ENCODE peak calls at places on chromosome 7, in five cellular contexts. One of them, this sample, is unnamed.

GRCh38 chr7:4610768-4611467 is 71.2 kb upstream of the FOXK1 start:
- DNase-seq in stimulated activated CD8-positive, alpha-beta memory T cell treated with anti-CD3 and anti-CD28 coated beads, Interleukin-4, amount 100 ng/mL, for 1 hour: peak; percentile 26
- DNase-seq in anterior cingulate cortex: no peak
- DNase-seq in endothelial cell: peak; percentile 60
- DNase-seq in NCI-H1930: peak; percentile 18
- DNase-seq in this sample: peak; percentile 20

GRCh38 chr7:141366098-141366621 is 185.1 kb upstream of the AGK start:
- DNase-seq in stimulated activated CD8-positive, alpha-beta memory T cell treated with anti-CD3 and anti-CD28 coated beads, Interleukin-4, amount 100 ng/mL, for 1 hour: no peak
- DNase-seq in anterior cingulate cortex: no peak
- DNase-seq in endothelial cell: no peak
- DNase-seq in NCI-H1930: no peak
- DNase-seq in this sample: no peak

GRCh38 chr7:66558201-66558641 is 70.5 kb upstream of the KCTD7 start:
- DNase-seq in stimulated activated CD8-positive, alpha-beta memory T cell treated with anti-CD3 and anti-CD28 coated beads, Interleukin-4, amount 100 ng/mL, for 1 hour: no peak
- DNase-seq in anterior cingulate cortex: no peak
- DNase-seq in endothelial cell: no peak
- DNase-seq in NCI-H1930: no peak
- DNase-seq in this sample: no peak

GRCh38 chr7:152759655-152760383 is at the start of gene ACTR3B:
- DNase-seq in stimulated activated CD8-positive, alpha-beta memory T cell treated with anti-CD3 and anti-CD28 coated beads, Interleukin-4, amount 100 ng/mL, for 1 hour: peak; percentile 84
- DNase-seq in anterior cingulate cortex: peak; percentile 86
- DNase-seq in endothelial cell: peak; percentile 89
- DNase-seq in NCI-H1930: peak; percentile 79
- DNase-seq in this sample: peak; percentile 93

GRCh38 chr7:17690030-17690429 is 250.3 kb downstream of the SNX13 start:
- DNase-seq in stimulated activated CD8-positive, alpha-beta memory T cell treated with anti-CD3 and anti-CD28 coated beads, Interleukin-4, amount 100 ng/mL, for 1 hour: no peak
- DNase-seq in anterior cingulate cortex: no peak
- DNase-seq in endothelial cell: no peak
- DNase-seq in NCI-H1930: no peak
- DNase-seq in this sample: no peak

GRCh38 chr7:44379366-44380178 is 54.2 kb upstream of the CAMK2B start:
- DNase-seq in stimulated activated CD8-positive, alpha-beta memory T cell treated with anti-CD3 and anti-CD28 coated beads, Interleukin-4, amount 100 ng/mL, for 1 hour: no peak
- DNase-seq in anterior cingulate cortex: no peak
- DNase-seq in endothelial cell: no peak
- DNase-seq in NCI-H1930: no peak
- DNase-seq in this sample: no peak

GRCh38 chr7:909358-910329 is 33.3 kb downstream of the GET4 start:
- DNase-seq in stimulated activated CD8-positive, alpha-beta memory T cell treated with anti-CD3 and anti-CD28 coated beads, Interleukin-4, amount 100 ng/mL, for 1 hour: no peak
- DNase-seq in anterior cingulate cortex: peak; percentile 34
- DNase-seq in endothelial cell: no peak
- DNase-seq in NCI-H1930: no peak
- DNase-seq in this sample: no peak

GRCh38 chr7:152674860-152675760 is 831 bp downstream of the XRCC2 start:
- DNase-seq in stimulated activated CD8-positive, alpha-beta memory T cell treated with anti-CD3 and anti-CD28 coated beads, Interleukin-4, amount 100 ng/mL, for 1 hour: no peak
- DNase-seq in anterior cingulate cortex: no peak
- DNase-seq in endothelial cell: no peak
- DNase-seq in NCI-H1930: peak; percentile 31
- DNase-seq in this sample: peak; percentile 96

GRCh38 chr7:132464740-132465139 is 111.5 kb downstream of the PLXNA4 start:
- DNase-seq in stimulated activated CD8-positive, alpha-beta memory T cell treated with anti-CD3 and anti-CD28 coated beads, Interleukin-4, amount 100 ng/mL, for 1 hour: no peak
- DNase-seq in anterior cingulate cortex: no peak
- DNase-seq in endothelial cell: no peak
- DNase-seq in NCI-H1930: no peak
- DNase-seq in this sample: no peak

GRCh38 chr7:74302745-74303221 is 13.6 kb downstream of the CLIP2 start:
- DNase-seq in stimulated activated CD8-positive, alpha-beta memory T cell treated with anti-CD3 and anti-CD28 coated beads, Interleukin-4, amount 100 ng/mL, for 1 hour: no peak
- DNase-seq in anterior cingulate cortex: no peak
- DNase-seq in endothelial cell: no peak
- DNase-seq in NCI-H1930: no peak
- DNase-seq in this sample: no peak

GRCh38 chr7:27194002-27194352 is 5.9 kb downstream of the HOXA13 start:
- DNase-seq in stimulated activated CD8-positive, alpha-beta memory T cell treated with anti-CD3 and anti-CD28 coated beads, Interleukin-4, amount 100 ng/mL, for 1 hour: no peak
- DNase-seq in anterior cingulate cortex: no peak
- DNase-seq in endothelial cell: no peak
- DNase-seq in NCI-H1930: no peak
- DNase-seq in this sample: no peak

GRCh38 chr7:5452937-5453540 is 29.4 kb upstream of the TNRC18 start:
- DNase-seq in stimulated activated CD8-positive, alpha-beta memory T cell treated with anti-CD3 and anti-CD28 coated beads, Interleukin-4, amount 100 ng/mL, for 1 hour: no peak
- DNase-seq in anterior cingulate cortex: no peak
- DNase-seq in endothelial cell: no peak
- DNase-seq in NCI-H1930: no peak
- DNase-seq in this sample: no peak

GRCh38 chr7:131109757-131110293 is 217.9 kb upstream of the MKLN1 start:
- DNase-seq in stimulated activated CD8-positive, alpha-beta memory T cell treated with anti-CD3 and anti-CD28 coated beads, Interleukin-4, amount 100 ng/mL, for 1 hour: peak; percentile 49
- DNase-seq in anterior cingulate cortex: peak; percentile 53
- DNase-seq in endothelial cell: peak; percentile 67
- DNase-seq in NCI-H1930: peak; percentile 38
- DNase-seq in this sample: peak; percentile 80

GRCh38 chr7:131819891-131820290 is 263.5 kb upstream of the PODXL start:
- DNase-seq in stimulated activated CD8-positive, alpha-beta memory T cell treated with anti-CD3 and anti-CD28 coated beads, Interleukin-4, amount 100 ng/mL, for 1 hour: no peak
- DNase-seq in anterior cingulate cortex: no peak
- DNase-seq in endothelial cell: no peak
- DNase-seq in NCI-H1930: no peak
- DNase-seq in this sample: no peak

GRCh38 chr7:55019329-55019690 is 493 bp downstream of the EGFR start:
- DNase-seq in stimulated activated CD8-positive, alpha-beta memory T cell treated with anti-CD3 and anti-CD28 coated beads, Interleukin-4, amount 100 ng/mL, for 1 hour: no peak
- DNase-seq in anterior cingulate cortex: no peak
- DNase-seq in endothelial cell: peak; percentile 36
- DNase-seq in NCI-H1930: no peak
- DNase-seq in this sample: no peak

GRCh38 chr7:70585071-70585470 is 546.9 kb upstream of the GALNT17 start:
- DNase-seq in stimulated activated CD8-positive, alpha-beta memory T cell treated with anti-CD3 and anti-CD28 coated beads, Interleukin-4, amount 100 ng/mL, for 1 hour: no peak
- DNase-seq in anterior cingulate cortex: no peak
- DNase-seq in endothelial cell: no peak
- DNase-seq in NCI-H1930: no peak
- DNase-seq in this sample: no peak

GRCh38 chr7:72334066-72334465 is 78.1 kb downstream of the CALN1 start:
- DNase-seq in stimulated activated CD8-positive, alpha-beta memory T cell treated with anti-CD3 and anti-CD28 coated beads, Interleukin-4, amount 100 ng/mL, for 1 hour: no peak
- DNase-seq in anterior cingulate cortex: no peak
- DNase-seq in endothelial cell: no peak
- DNase-seq in NCI-H1930: no peak
- DNase-seq in this sample: no peak

GRCh38 chr7:35787925-35788324 is 12.9 kb upstream of the SEPTIN7 start:
- DNase-seq in stimulated activated CD8-positive, alpha-beta memory T cell treated with anti-CD3 and anti-CD28 coated beads, Interleukin-4, amount 100 ng/mL, for 1 hour: no peak
- DNase-seq in anterior cingulate cortex: no peak
- DNase-seq in endothelial cell: no peak
- DNase-seq in NCI-H1930: no peak
- DNase-seq in this sample: no peak

GRCh38 chr7:39554583-39555140 is 11.5 kb upstream of the YAE1 start:
- DNase-seq in stimulated activated CD8-positive, alpha-beta memory T cell treated with anti-CD3 and anti-CD28 coated beads, Interleukin-4, amount 100 ng/mL, for 1 hour: no peak
- DNase-seq in anterior cingulate cortex: no peak
- DNase-seq in endothelial cell: no peak
- DNase-seq in NCI-H1930: no peak
- DNase-seq in this sample: no peak

GRCh38 chr7:128939861-128940410 is 2.2 kb downstream of the IRF5 start:
- DNase-seq in stimulated activated CD8-positive, alpha-beta memory T cell treated with anti-CD3 and anti-CD28 coated beads, Interleukin-4, amount 100 ng/mL, for 1 hour: no peak
- DNase-seq in anterior cingulate cortex: no peak
- DNase-seq in endothelial cell: no peak
- DNase-seq in NCI-H1930: no peak
- DNase-seq in this sample: no peak

GRCh38 chr7:107594961-107595737 is 15.1 kb downstream of the BCAP29 start:
- DNase-seq in stimulated activated CD8-positive, alpha-beta memory T cell treated with anti-CD3 and anti-CD28 coated beads, Interleukin-4, amount 100 ng/mL, for 1 hour: no peak
- DNase-seq in anterior cingulate cortex: no peak
- DNase-seq in endothelial cell: no peak
- DNase-seq in NCI-H1930: no peak
- DNase-seq in this sample: no peak

GRCh38 chr7:57218196-57218716 is 86.0 kb upstream of the ZNF479 start:
- DNase-seq in stimulated activated CD8-positive, alpha-beta memory T cell treated with anti-CD3 and anti-CD28 coated beads, Interleukin-4, amount 100 ng/mL, for 1 hour: no peak
- DNase-seq in anterior cingulate cortex: no peak
- DNase-seq in endothelial cell: no peak
- DNase-seq in NCI-H1930: no peak
- DNase-seq in this sample: no peak

GRCh38 chr7:116736927-116737715 is 65.1 kb downstream of the MET start:
- DNase-seq in stimulated activated CD8-positive, alpha-beta memory T cell treated with anti-CD3 and anti-CD28 coated beads, Interleukin-4, amount 100 ng/mL, for 1 hour: no peak
- DNase-seq in anterior cingulate cortex: no peak
- DNase-seq in endothelial cell: no peak
- DNase-seq in NCI-H1930: no peak
- DNase-seq in this sample: no peak

GRCh38 chr7:53326634-53327033 is 291.2 kb downstream of the POM121L12 start:
- DNase-seq in stimulated activated CD8-positive, alpha-beta memory T cell treated with anti-CD3 and anti-CD28 coated beads, Interleukin-4, amount 100 ng/mL, for 1 hour: no peak
- DNase-seq in anterior cingulate cortex: no peak
- DNase-seq in endothelial cell: no peak
- DNase-seq in NCI-H1930: no peak
- DNase-seq in this sample: no peak

GRCh38 chr7:137760111-137760510 is 86.7 kb downstream of the DGKI start:
- DNase-seq in stimulated activated CD8-positive, alpha-beta memory T cell treated with anti-CD3 and anti-CD28 coated beads, Interleukin-4, amount 100 ng/mL, for 1 hour: no peak
- DNase-seq in anterior cingulate cortex: no peak
- DNase-seq in endothelial cell: no peak
- DNase-seq in NCI-H1930: no peak
- DNase-seq in this sample: peak; percentile 49

GRCh38 chr7:106225856-106226255 is 58.9 kb downstream of the NAMPT start:
- DNase-seq in stimulated activated CD8-positive, alpha-beta memory T cell treated with anti-CD3 and anti-CD28 coated beads, Interleukin-4, amount 100 ng/mL, for 1 hour: no peak
- DNase-seq in anterior cingulate cortex: no peak
- DNase-seq in endothelial cell: no peak
- DNase-seq in NCI-H1930: no peak
- DNase-seq in this sample: no peak

GRCh38 chr7:48011952-48012351 is 17.0 kb downstream of the SUN3 start:
- DNase-seq in stimulated activated CD8-positive, alpha-beta memory T cell treated with anti-CD3 and anti-CD28 coated beads, Interleukin-4, amount 100 ng/mL, for 1 hour: no peak
- DNase-seq in anterior cingulate cortex: no peak
- DNase-seq in endothelial cell: no peak
- DNase-seq in NCI-H1930: no peak
- DNase-seq in this sample: no peak

GRCh38 chr7:130292682-130293257 is at the start of gene CPA4:
- DNase-seq in stimulated activated CD8-positive, alpha-beta memory T cell treated with anti-CD3 and anti-CD28 coated beads, Interleukin-4, amount 100 ng/mL, for 1 hour: no peak
- DNase-seq in anterior cingulate cortex: no peak
- DNase-seq in endothelial cell: no peak
- DNase-seq in NCI-H1930: no peak
- DNase-seq in this sample: no peak

GRCh38 chr7:75958802-75959543 is 35.4 kb downstream of the TMEM120A start:
- DNase-seq in stimulated activated CD8-positive, alpha-beta memory T cell treated with anti-CD3 and anti-CD28 coated beads, Interleukin-4, amount 100 ng/mL, for 1 hour: no peak
- DNase-seq in anterior cingulate cortex: no peak
- DNase-seq in endothelial cell: no peak
- DNase-seq in NCI-H1930: no peak
- DNase-seq in this sample: no peak

GRCh38 chr7:29236071-29236580 is 41.6 kb downstream of the CHN2 start:
- DNase-seq in stimulated activated CD8-positive, alpha-beta memory T cell treated with anti-CD3 and anti-CD28 coated beads, Interleukin-4, amount 100 ng/mL, for 1 hour: no peak
- DNase-seq in anterior cingulate cortex: no peak
- DNase-seq in endothelial cell: no peak
- DNase-seq in NCI-H1930: no peak
- DNase-seq in this sample: no peak

GRCh38 chr7:125511310-125511709 is 581.7 kb upstream of the POT1 start:
- DNase-seq in stimulated activated CD8-positive, alpha-beta memory T cell treated with anti-CD3 and anti-CD28 coated beads, Interleukin-4, amount 100 ng/mL, for 1 hour: no peak
- DNase-seq in anterior cingulate cortex: no peak
- DNase-seq in endothelial cell: no peak
- DNase-seq in NCI-H1930: no peak
- DNase-seq in this sample: no peak

GRCh38 chr7:95840953-95841950 is 68.9 kb downstream of the DYNC1I1 start:
- DNase-seq in stimulated activated CD8-positive, alpha-beta memory T cell treated with anti-CD3 and anti-CD28 coated beads, Interleukin-4, amount 100 ng/mL, for 1 hour: no peak
- DNase-seq in anterior cingulate cortex: no peak
- DNase-seq in endothelial cell: no peak
- DNase-seq in NCI-H1930: no peak
- DNase-seq in this sample: no peak